ENCODE peak calls at places on chromosomes 5 and 9, in seven cellular contexts. H is psoas muscle; B is CD8-positive, alpha-beta memory T cell; V is effector memory CD4-positive, alpha-beta T cell; Y is colonic mucosa; T is stomach; C is kidney. Z is an unnamed sample. For H3K4me1, the result is how much of the 10 kb centered on the place peaks cover.

GRCh38 chr5:89417990-89418820 is 535.2 kb upstream of the MEF2C start:
- DNase-seq in H (no peak), B (no peak), V (no peak), T (no peak), C (peak), Y (no peak), Z (no peak)

GRCh38 chr5:172585114-172585513 is 55.9 kb upstream of the NEURL1B start:
- DNase-seq in Y (no peak), V (no peak), T (no peak), C (no peak), H (peak), B (no peak), Z (no peak)

GRCh38 chr9:76846307-76846706 is 59.6 kb downstream of the PRUNE2 start:
- DNase-seq in T (no peak), B (no peak), C (no peak), Y (no peak), H (no peak), V (no peak), Z (no peak)

GRCh38 chr5:126395198-126395597 is 28.0 kb upstream of the GRAMD2B start:
- DNase-seq in H (no peak), V (no peak), C (no peak), B (no peak), Y (no peak), T (no peak), Z (peak)

GRCh38 chr5:153555420-153556114 is 65.1 kb downstream of the GRIA1 start:
- DNase-seq in B (no peak), H (no peak), Y (no peak), C (no peak), T (no peak), V (no peak), Z (no peak)

GRCh38 chr9:101915479-101915878 is 177.0 kb upstream of the GRIN3A start:
- DNase-seq in Y (no peak), B (no peak), V (no peak), T (no peak), C (no peak), H (no peak), Z (no peak)

GRCh38 chr9:4746278-4746677 is 5.3 kb upstream of the AK3 start:
- DNase-seq in V (no peak), Y (no peak), H (no peak), B (no peak), T (no peak), C (no peak), Z (no peak)

GRCh38 chr5:176527246-176528222 is 9.7 kb downstream of the RNF44 start:
- DNase-seq in T (no peak), Y (no peak), H (no peak), V (no peak), B (peak), C (peak), Z (no peak)

GRCh38 chr9:13213337-13213736 is 66.2 kb downstream of the MPDZ start:
- DNase-seq in T (no peak), V (no peak), H (no peak), C (no peak), B (no peak), Y (no peak), Z (no peak)

GRCh38 chr9:88011005-88011766 is 36.9 kb upstream of the CDK20 start:
- DNase-seq in B (no peak), C (no peak), T (no peak), V (no peak), H (no peak), Y (no peak), Z (no peak)

GRCh38 chr5:81971086-81971693 is 633 bp upstream of the ATG10 start:
- DNase-seq in T (no peak), B (peak), C (no peak), V (no peak), H (no peak), Y (peak), Z (no peak)

GRCh38 chr5:146778795-146779579 is 99.6 kb downstream of the PPP2R2B start:
- DNase-seq in B (no peak), H (no peak), V (no peak), T (no peak), Y (no peak), C (no peak), Z (no peak)

GRCh38 chr5:124661317-124662141 is 84.9 kb downstream of the ZNF608 start:
- DNase-seq in C (no peak), V (no peak), Y (peak), H (no peak), B (no peak), T (peak), Z (no peak)

GRCh38 chr5:154110781-154111180 is 72.0 kb downstream of the MFAP3 start:
- DNase-seq in V (no peak), Y (no peak), C (no peak), H (no peak), T (no peak), B (no peak), Z (no peak)

GRCh38 chr9:8857330-8858249 is 1058.0 kb upstream of the DMAC1 start:
- DNase-seq in H (peak), T (peak), C (peak), V (no peak), B (no peak), Y (peak), Z (no peak)

GRCh38 chr5:154712518-154713437 is 42.4 kb upstream of the LARP1 start:
- DNase-seq in B (no peak), V (no peak), T (peak), C (peak), Y (peak), H (no peak), Z (no peak)

GRCh38 chr9:120891255-120891954 is 14.4 kb upstream of the PHF19 start:
- DNase-seq in H (no peak), C (no peak), T (no peak), B (peak), V (peak), Y (no peak), Z (no peak)

GRCh38 chr5:124660229-124661093 is 86.0 kb downstream of the ZNF608 start:
- DNase-seq in H (no peak), Y (no peak), V (no peak), B (no peak), T (no peak), C (no peak), Z (peak)

GRCh38 chr5:167294861-167295685 is 996.4 kb upstream of the WWC1 start:
- DNase-seq in T (no peak), V (no peak), Y (peak), H (no peak), C (no peak), B (no peak), Z (no peak)

GRCh38 chr9:708182-708555 is 133.3 kb upstream of the DMRT1 start:
- DNase-seq in T (no peak), Y (no peak), V (no peak), B (no peak), C (no peak), H (no peak), Z (no peak)

GRCh38 chr9:72539824-72540347 is 18.5 kb downstream of the TMC1 start:
- DNase-seq in T (no peak), H (no peak), Y (no peak), C (no peak), V (no peak), B (no peak), Z (no peak)

GRCh38 chr5:152331718-152332117 is 73.4 kb downstream of the NMUR2 start:
- DNase-seq in H (no peak), T (no peak), C (no peak), B (no peak), V (no peak), Y (no peak), Z (no peak)

GRCh38 chr9:137077010-137077747 is at the start of gene UAP1L1:
- DNase-seq in V (peak), B (peak), C (peak), T (peak), Y (peak), H (peak), Z (no peak)

GRCh38 chr5:39420482-39421145 is 4.2 kb downstream of the DAB2 start:
- DNase-seq in T (peak), C (peak), Y (peak), B (no peak), H (peak), V (no peak), Z (no peak)

GRCh38 chr9:89872913-89873707 is 268.3 kb downstream of the GADD45G start:
- DNase-seq in B (no peak), C (no peak), H (peak), T (peak), Y (no peak), V (no peak), Z (no peak)

GRCh38 chr9:28946648-28947047 is 1373.4 kb upstream of the C9orf72 start:
- DNase-seq in H (no peak), V (no peak), C (no peak), T (no peak), B (no peak), Y (no peak), Z (no peak)

GRCh38 chr5:174844971-174845370 is 120.6 kb downstream of the MSX2 start:
- DNase-seq in C (no peak), Y (no peak), H (no peak), V (no peak), B (no peak), T (no peak), Z (no peak)

GRCh38 chr5:54205453-54205852 is 104.9 kb downstream of the ARL15 start:
- DNase-seq in T (no peak), H (no peak), V (no peak), C (no peak), Y (no peak), B (no peak), Z (no peak)

GRCh38 chr5:134913254-134913653 is 8.3 kb downstream of the PCBD2 start:
- DNase-seq in T (no peak), H (no peak), C (no peak), V (no peak), Y (no peak), B (no peak), Z (no peak)

GRCh38 chr5:130995254-130995515 is 169.9 kb downstream of the HINT1 start:
- DNase-seq in T (no peak), B (no peak), V (no peak), C (no peak), H (no peak), Y (no peak), Z (no peak)

GRCh38 chr9:89448381-89448780 is 49.5 kb downstream of the SEMA4D start:
- DNase-seq in C (peak), T (no peak), V (no peak), H (no peak), B (no peak), Y (no peak), Z (no peak)

GRCh38 chr9:13485068-13485596 is 205.6 kb upstream of the MPDZ start:
- DNase-seq in Y (no peak), H (peak), B (no peak), T (no peak), C (no peak), V (no peak), Z (no peak)

GRCh38 chr5:3373391-3373790 is 222.2 kb upstream of the IRX1 start:
- DNase-seq in C (no peak), V (no peak), B (no peak), H (no peak), Y (no peak), T (no peak), Z (no peak)

GRCh38 chr5:434443-435146 is 8.4 kb upstream of the EXOC3 start:
- DNase-seq in T (no peak), C (peak), V (no peak), B (no peak), Y (no peak), H (peak), Z (no peak)

GRCh38 chr9:89926167-89926566 is 321.4 kb downstream of the GADD45G start:
- DNase-seq in V (no peak), C (no peak), Y (no peak), B (no peak), T (no peak), H (no peak), Z (no peak)

GRCh38 chr5:132458226-132458560 is 32.4 kb downstream of the IRF1 start:
- DNase-seq in V (no peak), C (no peak), H (no peak), Y (no peak), T (no peak), B (no peak), Z (no peak)

GRCh38 chr9:112503170-112503569 is 16.5 kb downstream of the KIAA1958 start:
- DNase-seq in H (no peak), B (no peak), T (peak), Y (no peak), V (no peak), C (no peak), Z (no peak)

GRCh38 chr5:170248635-170249227 is 15.9 kb downstream of the C5orf58 start:
- DNase-seq in T (no peak), B (no peak), Y (no peak), V (no peak), C (no peak), H (no peak), Z (no peak)
- H3K4me1 ChIP-seq in T (under half), B (under half), Y (under half), V (under half), C (under half), H (under half), Z (under half)

DNA sequence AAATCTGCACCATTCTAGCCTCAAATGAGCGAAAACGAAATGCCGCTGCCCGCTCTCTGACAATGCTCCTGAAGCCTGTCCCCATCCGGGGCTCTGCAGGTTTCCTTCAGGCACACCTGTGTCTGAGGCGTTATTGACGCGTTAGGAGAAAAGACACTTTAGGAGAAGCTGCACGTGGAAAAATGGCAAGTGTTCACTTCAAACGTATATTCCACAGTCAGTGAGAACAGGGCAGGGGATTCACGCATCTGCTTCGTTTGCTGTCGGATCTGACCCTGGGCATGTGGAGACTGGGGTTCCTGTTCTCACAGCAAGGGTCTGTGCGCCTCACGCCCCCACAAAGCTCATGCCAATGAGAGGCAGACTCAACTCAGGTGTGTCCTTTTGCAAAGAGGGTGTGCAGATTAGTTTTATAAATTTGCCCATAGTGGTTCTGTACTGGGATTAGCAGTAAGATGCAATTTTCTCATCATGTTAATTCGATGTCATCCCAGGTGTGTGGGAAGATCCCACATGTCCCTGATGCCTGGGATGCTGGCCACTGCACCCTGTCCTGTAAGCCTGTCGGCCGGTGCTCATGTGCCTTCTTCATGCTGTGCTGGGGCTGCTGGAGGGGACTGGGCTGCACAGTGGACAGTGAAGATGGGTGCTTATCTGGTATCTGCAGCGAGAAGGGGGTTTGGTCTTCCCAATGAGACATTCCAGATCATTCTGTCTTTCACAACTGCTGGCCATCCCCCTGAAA is 11.2 kb upstream of the TBC1D9B start:
- DNase-seq in B (no peak), T (no peak), V (no peak), C (no peak), H (no peak), Y (no peak), Z (no peak)
- H3K4me1 ChIP-seq in B (under half), T (under half), V (under half), C (under half), H (under half), Y (under half), Z (under half)

GRCh38 chr5:67003373-67003905 is 193.2 kb downstream of the CD180 start:
- DNase-seq in H (no peak), Y (no peak), C (no peak), V (no peak), T (no peak), B (no peak), Z (no peak)

GRCh38 chr5:67006152-67006848 is 190.3 kb downstream of the CD180 start:
- DNase-seq in C (no peak), V (no peak), H (no peak), B (no peak), T (no peak), Y (no peak), Z (no peak)

GRCh38 chr5:67002832-67003231 is 193.8 kb downstream of the CD180 start:
- DNase-seq in H (no peak), Y (no peak), B (no peak), T (no peak), V (no peak), C (no peak), Z (no peak)

GRCh38 chr5:67003906-67004729 is 192.5 kb downstream of the CD180 start:
- DNase-seq in B (peak), Y (peak), T (peak), H (peak), C (peak), V (peak), Z (peak)

GRCh38 chr5:67004730-67005350 is 191.8 kb downstream of the CD180 start:
- DNase-seq in T (no peak), C (no peak), B (peak), Y (no peak), H (no peak), V (no peak), Z (no peak)
- H3K4me1 ChIP-seq in T (under half), C (under half), B (under half), Y (under half), H (under half), V (under half), Z (under half)

DNA sequence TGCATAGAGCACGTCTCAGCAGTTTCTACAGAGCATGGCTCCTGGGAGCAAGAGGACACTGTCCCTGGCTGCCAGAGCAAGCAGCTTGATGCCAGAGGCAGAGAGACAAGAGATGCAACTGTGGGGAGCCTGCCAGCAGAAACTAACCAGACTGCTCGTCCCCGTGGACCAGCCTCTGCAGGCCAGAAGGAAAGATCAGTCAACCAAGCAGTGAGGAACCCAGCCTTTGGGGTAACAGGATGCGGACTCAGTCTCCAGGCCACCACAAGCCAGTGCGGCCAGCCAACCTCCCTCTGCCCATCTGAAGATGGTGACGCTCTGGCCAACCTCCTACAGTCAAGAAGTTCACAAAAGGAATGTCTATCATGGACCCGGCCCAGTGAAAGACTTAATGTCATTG is 3.7 kb downstream of the SURF4 start:
- DNase-seq in Y (no peak), C (no peak), B (no peak), V (no peak), T (no peak), H (peak), Z (no peak)
- H3K4me1 ChIP-seq in Y (under half), C (under half), B (half or more), V (half or more), T (half or more), H (half or more), Z (under half)

GRCh38 chr9:2260401-2261306 is 245.5 kb downstream of the SMARCA2 start:
- DNase-seq in H (no peak), Y (no peak), T (peak), V (no peak), B (no peak), C (no peak), Z (no peak)
- H3K4me1 ChIP-seq in H (under half), Y (under half), T (under half), V (under half), B (under half), C (under half), Z (under half)

GRCh38 chr9:134053941-134054761 is 13.7 kb downstream of the BRD3 start:
- DNase-seq in H (peak), B (no peak), T (no peak), C (peak), Y (no peak), V (no peak), Z (no peak)

GRCh38 chr9:134056483-134057310 is 11.1 kb downstream of the BRD3 start:
- DNase-seq in T (no peak), Y (no peak), B (no peak), V (no peak), C (peak), H (peak), Z (no peak)

GRCh38 chr9:134054891-134055811 is 12.7 kb downstream of the BRD3 start:
- DNase-seq in T (no peak), B (no peak), C (peak), Y (no peak), H (peak), V (no peak), Z (no peak)

GRCh38 chr9:134057311-134057665 is 10.5 kb downstream of the BRD3 start:
- DNase-seq in V (no peak), Y (no peak), C (no peak), H (peak), T (no peak), B (no peak), Z (no peak)

DNA sequence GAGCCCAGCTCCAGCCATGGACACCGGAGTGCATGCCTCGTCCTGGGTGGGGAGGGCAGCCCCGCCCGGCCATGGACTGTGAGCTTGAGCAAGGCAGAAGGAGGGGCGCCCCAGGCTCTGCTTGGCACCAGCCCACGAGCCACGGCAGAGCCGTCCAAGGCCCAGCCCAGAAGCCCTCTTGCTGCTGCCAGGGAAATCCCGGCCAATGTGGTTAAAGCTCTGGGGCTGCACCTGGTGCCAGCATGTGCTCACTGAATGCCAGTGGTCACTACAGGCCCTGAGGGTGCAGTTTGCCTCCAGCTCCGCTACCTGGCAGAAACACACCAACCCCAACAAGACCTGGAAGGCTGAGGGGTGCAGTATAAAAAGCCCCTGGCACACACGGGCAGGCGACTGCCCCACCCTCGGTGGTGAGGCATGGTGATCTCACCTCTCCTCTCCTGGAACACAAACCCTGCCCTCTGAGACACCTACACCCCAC is 11.8 kb downstream of the BRD3 start:
- DNase-seq in H (peak), T (peak), C (peak), B (no peak), V (no peak), Y (peak), Z (peak)
- H3K4me1 ChIP-seq in H (half or more), T (half or more), C (under half), B (under half), V (under half), Y (under half), Z (under half)

DNA sequence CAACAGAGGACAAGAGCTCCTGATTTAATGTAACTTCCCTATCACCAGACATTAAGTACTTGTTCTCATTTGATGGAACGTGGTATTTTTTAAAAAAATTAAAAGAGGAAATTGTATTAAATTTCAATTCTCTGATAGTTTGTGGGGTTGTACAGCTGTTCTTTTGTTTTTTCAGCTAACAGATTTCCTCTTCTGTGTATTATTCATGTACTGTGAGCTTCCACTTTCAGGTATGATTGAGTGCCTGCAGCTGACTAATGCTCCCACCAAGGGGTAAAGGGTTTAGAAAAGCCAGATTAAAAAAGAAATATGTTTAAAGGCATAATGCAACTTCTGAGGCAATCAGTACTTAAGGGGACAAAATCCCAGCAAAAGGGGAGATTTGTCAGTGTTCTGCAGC is 117.7 kb upstream of the ACTBL2 start:
- DNase-seq in H (no peak), Y (no peak), V (no peak), T (no peak), B (no peak), C (no peak), Z (no peak)
- H3K4me1 ChIP-seq in H (under half), Y (under half), V (under half), T (under half), B (under half), C (under half), Z (under half)

GRCh38 chr9:127974002-127974768 is 6.6 kb downstream of the EEIG1 start:
- DNase-seq in Y (peak), C (no peak), B (no peak), T (no peak), H (peak), V (no peak), Z (no peak)

GRCh38 chr9:127974769-127975261 is 6.0 kb downstream of the EEIG1 start:
- DNase-seq in Y (peak), V (no peak), B (no peak), H (peak), T (no peak), C (peak), Z (no peak)

GRCh38 chr9:127976498-127976897 is 4.3 kb downstream of the EEIG1 start:
- DNase-seq in T (peak), H (peak), C (peak), Y (peak), B (peak), V (no peak), Z (peak)

GRCh38 chr9:127976943-127977871 is 3.6 kb downstream of the EEIG1 start:
- DNase-seq in Y (peak), T (no peak), B (no peak), V (no peak), C (no peak), H (peak), Z (no peak)

GRCh38 chr9:127975376-127976315 is 5.1 kb downstream of the EEIG1 start:
- DNase-seq in H (peak), B (no peak), C (no peak), T (no peak), V (no peak), Y (peak), Z (no peak)
- H3K4me1 ChIP-seq in H (half or more), B (half or more), C (half or more), T (half or more), V (half or more), Y (under half), Z (half or more)